ENCODE peak calls at places on chromosome 14, in four cellular contexts. O is DMS79; V is activated CD8-positive, alpha-beta memory T cell treated with anti-CD3 and anti-CD28 coated beads for 1 hour; B is HEK293T. N is an unnamed sample.

GRCh38 chr14:93889739-93890138 is 37.4 kb upstream of the FAM181A start:
- DNase-seq in B (no peak), V (no peak), O (no peak), N (no peak)

GRCh38 chr14:77314043-77314442 is 6.6 kb downstream of the POMT2 start:
- DNase-seq in O (no peak), B (no peak), V (no peak), N (no peak)

GRCh38 chr14:58732387-58732786 is 94.6 kb downstream of the DACT1 start:
- DNase-seq in V (no peak), O (no peak), B (no peak), N (no peak)

GRCh38 chr14:95993768-95994592 is 45.2 kb upstream of the C14orf132 start:
- DNase-seq in V (peak), B (peak), O (peak), N (peak)

GRCh38 chr14:100778951-100779690 is 46.8 kb upstream of the MEG3 start:
- DNase-seq in O (no peak), B (no peak), V (no peak), N (no peak)

GRCh38 chr14:75254381-75254821 is 24.2 kb upstream of the FOS start:
- DNase-seq in V (no peak), O (no peak), B (no peak), N (no peak)

GRCh38 chr14:61662437-61663311 is 32.6 kb upstream of the HIF1A start:
- DNase-seq in O (no peak), V (no peak), B (no peak), N (no peak)

GRCh38 chr14:77364146-77364545 is 12.7 kb downstream of the TMED8 start:
- DNase-seq in O (no peak), V (no peak), B (no peak), N (no peak)

GRCh38 chr14:105490318-105490571 is 801 bp upstream of the TEDC1 start:
- DNase-seq in O (no peak), V (no peak), B (no peak), N (no peak)

GRCh38 chr14:68762944-68763831 is 29.7 kb downstream of the ZFP36L1 start:
- DNase-seq in O (no peak), B (peak), V (no peak), N (no peak)

GRCh38 chr14:65588426-65589140 is 176.1 kb downstream of the FUT8 start:
- DNase-seq in V (no peak), O (peak), B (no peak), N (no peak)

GRCh38 chr14:36508418-36509051 is 11.5 kb downstream of the NKX2-1 start:
- DNase-seq in V (no peak), O (peak), B (no peak), N (no peak)

GRCh38 chr14:34053666-34054065 is 102.8 kb upstream of the EGLN3 start:
- DNase-seq in V (no peak), O (no peak), B (no peak), N (no peak)

GRCh38 chr14:69662636-69663321 is 51.4 kb downstream of the SUSD6 start:
- DNase-seq in O (no peak), V (no peak), B (no peak), N (no peak)

GRCh38 chr14:49863483-49864262 is 11.1 kb upstream of the NEMF start:
- DNase-seq in O (no peak), V (no peak), B (no peak), N (no peak)

GRCh38 chr14:27114180-27114579 is 516.3 kb upstream of the NOVA1 start:
- DNase-seq in B (no peak), O (no peak), V (no peak), N (no peak)

GRCh38 chr14:103014466-103015319 is 42.7 kb downstream of the CDC42BPB start:
- DNase-seq in V (no peak), O (peak), B (no peak), N (no peak)

GRCh38 chr14:91253795-91254323 is 9.4 kb upstream of the GPR68 start:
- DNase-seq in B (no peak), O (no peak), V (no peak), N (no peak)

GRCh38 chr14:56608682-56609081 is 29.1 kb downstream of the TMEM260 start:
- DNase-seq in O (no peak), V (no peak), B (no peak), N (no peak)

GRCh38 chr14:53411110-53411509 is 258.0 kb upstream of the DDHD1 start:
- DNase-seq in B (no peak), O (no peak), V (no peak), N (no peak)

GRCh38 chr14:101173698-101174521 is 270.4 kb upstream of the RTL1 start:
- DNase-seq in B (no peak), V (no peak), O (peak), N (no peak)

GRCh38 chr14:77988966-77989365 is 181.2 kb upstream of the NRXN3 start:
- DNase-seq in V (no peak), B (no peak), O (no peak), N (no peak)

N was measured in smooth muscle cell of the brain vasculature.